ENCODE peak calls at places on chromosomes 12 and 14, in ten cellular contexts. L is tibial nerve, O is adrenal gland, Z is esophagus squamous epithelium, H is Peyer's patch, F is HCT116, Q is IMR-90, K is stomach, B is heart left ventricle, P is sigmoid colon. C is an unnamed sample. For H3K36me3, the result is how much of the 10 kb centered on the place peaks cover.

GRCh38 chr14:93007225-93007997 is 84.5 kb downstream of the CHGA start:
- DNase-seq in K (peak), O (peak), Z (no peak), B (no peak), Q (peak), F (no peak), P (peak), H (peak), L (no peak), C (no peak)

GRCh38 chr12:106276032-106276728 is 26.4 kb upstream of the TCP11L2 start:
- DNase-seq in O (no peak), F (no peak), K (no peak), Z (no peak), P (no peak), H (no peak), Q (no peak), B (no peak), L (no peak), C (no peak)

GRCh38 chr12:10717410-10717809 is 5.7 kb downstream of the YBX3 start:
- DNase-seq in Z (no peak), P (no peak), K (no peak), O (no peak), Q (peak), H (no peak), B (no peak), F (no peak), L (no peak), C (no peak)

GRCh38 chr14:25846232-25846631 is 751.6 kb downstream of the NOVA1 start:
- DNase-seq in O (no peak), L (no peak), K (no peak), P (no peak), B (no peak), Q (no peak), H (no peak), Z (no peak), F (no peak), C (no peak)

GRCh38 chr12:69068431-69068830 is 135.5 kb upstream of the CPM start:
- DNase-seq in L (no peak), P (no peak), O (no peak), Q (peak), B (no peak), Z (no peak), F (peak), K (peak), H (no peak), C (no peak)

GRCh38 chr12:93676408-93677194 is 574 bp upstream of the CRADD start:
- DNase-seq in B (no peak), P (no peak), O (no peak), Q (no peak), H (no peak), L (no peak), F (no peak), Z (no peak), K (no peak), C (no peak)

GRCh38 chr12:67137256-67137655 is 131.9 kb upstream of the CAND1 start:
- DNase-seq in O (no peak), H (no peak), B (no peak), L (no peak), K (no peak), P (no peak), Q (no peak), F (no peak), Z (no peak), C (no peak)

GRCh38 chr12:21330682-21331253 is 3.9 kb downstream of the SLCO1A2 start:
- DNase-seq in P (no peak), F (peak), H (no peak), K (no peak), Q (peak), Z (no peak), O (no peak), B (no peak), L (no peak), C (no peak)

GRCh38 chr12:71626098-71626497 is 37.5 kb downstream of the ZFC3H1 start:
- DNase-seq in L (no peak), Q (no peak), Z (no peak), O (no peak), F (no peak), K (no peak), P (no peak), B (no peak), H (no peak), C (no peak)

GRCh38 chr12:49541140-49541861 is 2.5 kb downstream of the KCNH3 start:
- DNase-seq in H (no peak), Z (no peak), L (no peak), P (peak), O (no peak), B (no peak), Q (no peak), F (no peak), K (no peak), C (no peak)

GRCh38 chr12:6360080-6360571 is 15.2 kb downstream of the SCNN1A start:
- DNase-seq in Q (no peak), Z (no peak), B (no peak), F (no peak), K (no peak), L (no peak), H (peak), P (no peak), O (no peak), C (no peak)

GRCh38 chr12:102955926-102956737 is 1.3 kb upstream of the ASCL1 start:
- DNase-seq in L (no peak), B (no peak), P (no peak), H (no peak), F (no peak), O (no peak), Q (no peak), K (no peak), Z (no peak), C (no peak)

GRCh38 chr14:91055016-91055415 is 5.4 kb downstream of the RPS6KA5 start:
- DNase-seq in L (no peak), K (no peak), Z (no peak), F (no peak), O (no peak), H (no peak), B (no peak), P (no peak), Q (no peak), C (no peak)

GRCh38 chr12:48853228-48853688 is 1.3 kb upstream of the DDX23 start:
- DNase-seq in P (peak), Q (peak), L (peak), O (peak), Z (peak), B (peak), F (peak), K (peak), H (peak), C (peak)

GRCh38 chr12:42807766-42808165 is 218.2 kb upstream of the PRICKLE1 start:
- DNase-seq in B (no peak), Z (no peak), L (no peak), O (no peak), H (no peak), P (no peak), F (no peak), Q (no peak), K (no peak), C (no peak)

GRCh38 chr12:54215990-54216579 is 27.3 kb upstream of the SMUG1 start:
- DNase-seq in H (no peak), P (no peak), Z (no peak), B (no peak), O (peak), F (no peak), L (no peak), Q (no peak), K (no peak), C (no peak)

GRCh38 chr12:93707836-93708235 is 30.7 kb downstream of the CRADD start:
- DNase-seq in L (no peak), P (no peak), Z (no peak), Q (peak), O (no peak), B (no peak), F (peak), K (no peak), H (no peak), C (no peak)

GRCh38 chr14:74293621-74294020 is 9.1 kb downstream of the ABCD4 start:
- DNase-seq in B (no peak), K (no peak), Z (no peak), L (no peak), O (no peak), F (no peak), H (no peak), Q (no peak), P (no peak), C (no peak)
- H3K36me3 ChIP-seq in B (half or more), K (half or more), Z (half or more), L (under half), O (half or more), F (under half), H (under half), Q (half or more), P (under half), C (half or more)

DNA sequence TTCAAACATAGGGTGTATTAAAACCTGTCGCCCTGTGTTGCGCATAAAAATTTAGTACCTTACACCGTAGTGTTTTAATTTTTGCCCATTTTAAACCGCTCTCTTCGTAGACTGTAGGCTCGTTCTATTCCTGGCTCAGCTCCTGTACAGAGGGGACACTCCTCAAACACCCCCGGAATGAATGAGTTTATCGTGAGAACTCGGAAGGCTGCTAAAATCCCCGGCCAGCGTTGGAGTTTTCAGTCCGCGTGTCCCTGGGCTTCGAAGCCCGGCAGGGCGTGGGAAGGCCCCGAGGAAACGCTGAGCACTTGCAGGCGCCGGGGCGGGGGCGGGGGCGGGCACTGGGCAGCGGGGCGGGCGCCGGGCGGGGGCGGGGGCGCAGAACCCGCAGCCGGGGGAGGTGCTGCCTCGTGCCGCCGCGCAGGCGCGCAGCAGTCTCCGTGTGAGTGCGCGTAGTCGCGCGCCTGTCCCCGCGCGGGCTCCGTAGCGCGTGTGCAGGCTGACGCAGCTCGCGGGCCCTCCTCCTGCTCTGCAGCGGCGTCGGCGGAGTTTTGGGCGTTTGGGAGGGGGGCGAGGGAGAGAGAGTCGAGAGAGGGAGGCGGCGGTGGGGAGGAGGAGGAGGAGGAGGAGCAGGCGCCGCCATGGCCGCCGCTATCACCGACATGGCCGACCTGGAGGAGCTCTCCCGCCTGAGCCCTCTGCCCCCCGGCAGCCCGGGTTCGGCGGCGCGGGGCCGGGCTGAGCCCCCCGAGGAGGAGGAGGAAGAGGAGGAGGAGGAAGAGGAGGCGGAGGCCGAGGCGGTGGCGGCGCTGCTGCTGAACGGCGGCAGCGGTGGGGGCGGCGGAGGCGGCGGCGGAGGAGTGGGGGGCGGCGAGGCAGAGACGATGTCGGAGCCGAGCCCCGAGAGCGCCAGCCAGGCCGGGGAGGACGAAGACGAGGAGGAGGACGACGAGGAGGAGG is at the start of gene AEBP2:
- DNase-seq in O (peak), Z (peak), Q (peak), P (peak), F (peak), K (peak), L (peak), H (peak), B (peak), C (peak)
- TF ChIP-seq POLR2A in O (peak), Z (peak), Q (peak), P (peak), F (peak), K (no peak), L (peak), H (peak), B (no peak), C (no peak)

GRCh38 chr14:45112886-45113772 is 21.2 kb downstream of the FKBP3 start:
- DNase-seq in H (no peak), K (no peak), O (no peak), Z (no peak), L (no peak), Q (peak), P (no peak), B (no peak), F (no peak), C (no peak)
- H3K36me3 ChIP-seq in H (under half), K (half or more), O (half or more), Z (under half), L (under half), Q (under half), P (under half), B (half or more), F (half or more), C (half or more)

GRCh38 chr12:65510584-65511050 is 232.1 kb downstream of the MSRB3 start:
- DNase-seq in H (no peak), F (peak), K (peak), L (peak), Q (no peak), B (peak), Z (no peak), P (no peak), O (peak), C (no peak)
- TF ChIP-seq POLR2A in H (no peak), F (peak), K (no peak), L (no peak), Q (no peak), B (no peak), Z (no peak), P (no peak), O (no peak), C (no peak)

GRCh38 chr12:96025518-96025917 is 9.9 kb downstream of the LTA4H start:
- DNase-seq in B (no peak), Q (no peak), Z (no peak), P (no peak), O (no peak), L (no peak), F (no peak), H (no peak), K (no peak), C (no peak)

GRCh38 chr12:96026331-96026730 is 9.1 kb downstream of the LTA4H start:
- DNase-seq in F (no peak), K (no peak), L (no peak), H (no peak), P (no peak), O (no peak), B (no peak), Z (no peak), Q (no peak), C (no peak)

GRCh38 chr12:96015672-96016071 is 19.5 kb upstream of the HAL start:
- DNase-seq in B (no peak), Q (peak), L (no peak), P (no peak), O (no peak), H (no peak), F (no peak), K (peak), Z (no peak), C (no peak)

GRCh38 chr12:96014932-96015599 is 18.9 kb upstream of the HAL start:
- DNase-seq in O (no peak), B (no peak), P (no peak), H (no peak), F (no peak), L (no peak), Z (no peak), Q (peak), K (no peak), C (no peak)

DNA sequence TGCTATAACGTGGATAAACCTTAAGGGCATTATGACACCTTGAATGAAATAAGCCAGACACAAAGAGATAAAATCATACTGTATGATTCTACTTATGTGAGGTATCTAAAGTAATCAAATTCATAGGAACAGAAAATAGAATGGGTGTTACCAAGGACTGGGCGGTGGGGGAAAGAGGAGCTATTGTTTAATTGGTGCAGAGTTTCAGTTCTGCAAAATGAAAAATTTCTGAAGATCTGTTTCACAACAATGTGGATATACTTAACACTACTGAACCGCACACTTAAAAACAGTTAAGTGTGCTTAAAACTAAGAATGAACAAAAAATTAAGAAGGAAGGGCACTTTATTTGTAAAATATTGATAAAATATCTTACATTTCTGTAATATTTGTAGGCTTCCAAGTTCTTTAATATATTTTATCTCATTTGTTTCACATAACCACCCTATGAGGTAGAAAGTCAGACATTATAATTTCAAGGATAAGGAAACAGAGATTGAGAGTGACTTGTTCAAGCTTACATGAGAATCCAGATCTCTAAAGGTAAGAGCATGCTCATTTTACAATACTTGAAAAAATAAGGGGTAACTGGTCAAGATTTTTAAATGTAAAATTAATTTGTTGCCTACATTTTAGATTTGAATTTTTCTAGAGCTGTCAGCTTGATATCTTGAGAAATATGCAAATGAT is 14.9 kb downstream of the LTA4H start:
- DNase-seq in Q (no peak), H (no peak), O (no peak), B (no peak), F (no peak), Z (no peak), K (no peak), P (no peak), L (no peak), C (no peak)
- H3K36me3 ChIP-seq in Q (under half), H (under half), O (half or more), B (half or more), F (under half), Z (under half), K (half or more), P (under half), L (under half), C (half or more)

DNA sequence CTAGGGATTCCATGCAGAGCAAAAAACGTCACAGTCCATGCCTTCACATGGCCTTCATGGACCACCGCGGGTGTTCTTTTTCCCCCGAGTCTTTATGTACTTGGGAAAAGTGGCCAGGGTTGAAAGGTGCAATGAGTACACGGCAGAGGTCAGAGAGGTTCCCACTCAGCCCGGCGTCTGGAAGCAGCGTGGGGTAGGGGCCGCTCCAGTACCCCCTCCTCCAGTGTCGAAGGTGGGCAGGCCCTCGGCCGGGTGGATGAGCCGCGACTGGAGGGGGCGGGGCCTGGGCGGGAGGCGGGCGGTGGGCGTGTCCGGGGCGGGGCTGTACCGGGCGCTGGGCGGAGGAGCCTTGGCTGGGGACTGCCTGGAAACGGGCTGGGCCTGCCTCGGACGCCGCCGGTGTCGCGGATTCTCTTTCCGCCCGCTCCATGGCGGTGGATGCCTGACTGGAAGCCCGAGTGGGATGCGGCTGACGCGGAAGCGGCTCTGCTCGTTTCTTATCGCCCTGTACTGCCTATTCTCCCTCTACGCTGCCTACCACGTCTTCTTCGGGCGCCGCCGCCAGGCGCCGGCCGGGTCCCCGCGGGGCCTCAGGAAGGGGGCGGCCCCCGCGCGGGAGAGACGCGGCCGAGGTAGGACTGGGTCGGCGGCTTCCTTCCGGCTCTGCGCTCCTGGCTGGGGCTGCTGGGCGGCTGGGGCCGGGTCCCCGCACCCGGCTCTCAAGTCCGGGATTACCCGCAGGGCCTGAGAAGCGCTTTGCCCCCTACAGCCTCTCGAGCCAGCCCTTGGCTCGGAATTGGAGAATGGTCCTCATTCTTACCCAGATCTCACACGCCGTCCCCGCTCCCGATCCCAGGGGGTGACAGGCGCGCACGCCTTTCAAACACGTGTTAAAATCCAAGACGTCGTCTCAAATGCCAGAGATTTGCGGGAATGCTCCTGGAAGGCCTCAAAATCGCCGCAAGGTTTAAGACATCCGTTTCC is at the start of gene RXYLT1:
- DNase-seq in F (peak), Z (peak), K (peak), P (peak), O (peak), L (peak), B (peak), H (peak), Q (peak), C (peak)
- TF ChIP-seq POLR2A in F (peak), Z (peak), K (no peak), P (no peak), O (peak), L (peak), B (no peak), H (peak), Q (peak), C (peak)

C was measured in suprapubic skin.